ENCODE peak calls at places on chromosomes 12 and 14, in four cellular contexts. One of them, this sample, is unnamed. For H3K4me1, the result is how much of the 10 kb centered on the place peaks cover.

GRCh38 chr12:124190301-124191023 is 104.4 kb upstream of the RFLNA start:
- DNase-seq in mesendoderm: no peak
- DNase-seq in left ventricle myocardium inferior: no peak
- DNase-seq in A549: no peak
- DNase-seq in this sample: no peak

GRCh38 chr14:60645191-60645590 is 4.1 kb downstream of the SIX1 start:
- DNase-seq in mesendoderm: no peak
- DNase-seq in left ventricle myocardium inferior: no peak
- DNase-seq in A549: no peak
- DNase-seq in this sample: no peak

GRCh38 chr14:75406102-75406501 is 21.7 kb upstream of the JDP2 start:
- DNase-seq in mesendoderm: no peak
- DNase-seq in left ventricle myocardium inferior: no peak
- DNase-seq in A549: no peak
- DNase-seq in this sample: no peak

GRCh38 chr14:56751471-56751870 is 58.8 kb downstream of the OTX2 start:
- DNase-seq in mesendoderm: peak
- DNase-seq in left ventricle myocardium inferior: no peak
- DNase-seq in A549: peak
- DNase-seq in this sample: no peak

GRCh38 chr14:28101992-28102391 is 664.6 kb upstream of the FOXG1 start:
- DNase-seq in mesendoderm: no peak
- DNase-seq in left ventricle myocardium inferior: no peak
- DNase-seq in A549: no peak
- DNase-seq in this sample: no peak

GRCh38 chr12:3972576-3972975 is 99.4 kb upstream of the PARP11 start:
- DNase-seq in mesendoderm: no peak
- DNase-seq in left ventricle myocardium inferior: no peak
- DNase-seq in A549: no peak
- DNase-seq in this sample: no peak

GRCh38 chr12:56020437-56021189 is at the start of gene IKZF4:
- DNase-seq in mesendoderm: peak
- DNase-seq in left ventricle myocardium inferior: no peak
- DNase-seq in A549: no peak
- DNase-seq in this sample: no peak

GRCh38 chr12:46150735-46151134 is 118.1 kb downstream of the SLC38A1 start:
- DNase-seq in mesendoderm: peak
- DNase-seq in left ventricle myocardium inferior: no peak
- DNase-seq in A549: no peak
- DNase-seq in this sample: no peak

GRCh38 chr14:60095781-60096450 is 4.2 kb downstream of the PCNX4 start:
- DNase-seq in mesendoderm: no peak
- DNase-seq in left ventricle myocardium inferior: no peak
- DNase-seq in A549: no peak
- DNase-seq in this sample: no peak

GRCh38 chr12:91732086-91732485 is 413.6 kb downstream of the BTG1 start:
- DNase-seq in mesendoderm: no peak
- DNase-seq in left ventricle myocardium inferior: no peak
- DNase-seq in A549: no peak
- DNase-seq in this sample: no peak

GRCh38 chr12:78060186-78060585 is 229.5 kb downstream of the NAV3 start:
- DNase-seq in mesendoderm: no peak
- DNase-seq in left ventricle myocardium inferior: no peak
- DNase-seq in A549: no peak
- DNase-seq in this sample: no peak

GRCh38 chr14:77638738-77639137 is 22.3 kb upstream of the SPTLC2 start:
- DNase-seq in mesendoderm: no peak
- DNase-seq in left ventricle myocardium inferior: no peak
- DNase-seq in A549: no peak
- DNase-seq in this sample: no peak

GRCh38 chr14:39841088-39841487 is 408.9 kb upstream of the FBXO33 start:
- DNase-seq in mesendoderm: no peak
- DNase-seq in left ventricle myocardium inferior: no peak
- DNase-seq in A549: no peak
- DNase-seq in this sample: no peak

GRCh38 chr14:78512021-78512420 is 341.8 kb downstream of the NRXN3 start:
- DNase-seq in mesendoderm: no peak
- DNase-seq in left ventricle myocardium inferior: no peak
- DNase-seq in A549: no peak
- DNase-seq in this sample: no peak

GRCh38 chr12:42669471-42669997 is 80.0 kb upstream of the PRICKLE1 start:
- DNase-seq in mesendoderm: peak
- DNase-seq in left ventricle myocardium inferior: no peak
- DNase-seq in A549: no peak
- DNase-seq in this sample: no peak

GRCh38 chr12:71945883-71946282 is 7.2 kb downstream of the TPH2 start:
- DNase-seq in mesendoderm: no peak
- DNase-seq in left ventricle myocardium inferior: no peak
- DNase-seq in A549: no peak
- DNase-seq in this sample: no peak
- H3K4me1 ChIP-seq in mesendoderm: under half
- H3K4me1 ChIP-seq in left ventricle myocardium inferior: under half
- H3K4me1 ChIP-seq in A549: under half
- H3K4me1 ChIP-seq in this sample: under half

DNA sequence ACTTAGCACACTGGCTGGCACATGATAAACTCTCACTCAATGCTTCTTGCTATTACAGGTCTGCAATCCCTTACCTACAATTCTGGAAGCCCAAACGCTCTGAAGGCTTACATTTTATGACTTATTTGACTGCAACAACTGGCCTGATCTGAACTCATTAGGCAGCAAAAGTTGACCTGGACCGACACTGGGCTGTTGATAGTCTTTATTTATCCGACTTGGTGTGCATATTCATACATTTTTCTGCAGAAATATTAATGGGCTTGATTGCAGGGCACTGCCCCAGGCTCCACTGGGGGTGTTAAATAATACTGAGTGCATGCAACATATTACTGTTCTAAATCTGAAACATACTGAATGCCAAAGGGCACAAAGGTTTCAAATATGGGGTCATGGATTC is 1076.7 kb downstream of the BCL11B start:
- DNase-seq in mesendoderm: no peak
- DNase-seq in left ventricle myocardium inferior: no peak
- DNase-seq in A549: no peak
- DNase-seq in this sample: no peak
- H3K4me1 ChIP-seq in mesendoderm: under half
- H3K4me1 ChIP-seq in left ventricle myocardium inferior: under half
- H3K4me1 ChIP-seq in A549: under half
- H3K4me1 ChIP-seq in this sample: under half

DNA sequence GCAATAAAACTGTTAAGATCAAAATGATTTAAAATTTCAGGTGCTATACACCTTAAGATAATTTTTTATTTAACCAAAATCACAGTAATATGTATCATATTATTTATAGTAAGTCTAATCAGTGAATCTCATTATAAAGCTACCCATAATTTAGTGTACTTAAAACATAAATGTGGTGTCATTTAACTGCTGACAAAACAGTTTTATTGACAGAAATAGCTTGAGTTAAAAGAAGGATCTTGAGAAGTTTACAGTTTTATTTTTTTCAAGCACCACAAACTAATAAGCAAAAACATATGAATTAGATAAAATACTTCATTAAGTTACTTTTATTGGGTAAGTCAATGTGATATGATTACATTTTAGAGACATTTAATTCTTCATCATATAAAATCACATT is 400.4 kb downstream of the PRKD1 start:
- DNase-seq in mesendoderm: no peak
- DNase-seq in left ventricle myocardium inferior: no peak
- DNase-seq in A549: no peak
- DNase-seq in this sample: no peak
- H3K4me1 ChIP-seq in mesendoderm: under half
- H3K4me1 ChIP-seq in left ventricle myocardium inferior: under half
- H3K4me1 ChIP-seq in A549: under half
- H3K4me1 ChIP-seq in this sample: under half

DNA sequence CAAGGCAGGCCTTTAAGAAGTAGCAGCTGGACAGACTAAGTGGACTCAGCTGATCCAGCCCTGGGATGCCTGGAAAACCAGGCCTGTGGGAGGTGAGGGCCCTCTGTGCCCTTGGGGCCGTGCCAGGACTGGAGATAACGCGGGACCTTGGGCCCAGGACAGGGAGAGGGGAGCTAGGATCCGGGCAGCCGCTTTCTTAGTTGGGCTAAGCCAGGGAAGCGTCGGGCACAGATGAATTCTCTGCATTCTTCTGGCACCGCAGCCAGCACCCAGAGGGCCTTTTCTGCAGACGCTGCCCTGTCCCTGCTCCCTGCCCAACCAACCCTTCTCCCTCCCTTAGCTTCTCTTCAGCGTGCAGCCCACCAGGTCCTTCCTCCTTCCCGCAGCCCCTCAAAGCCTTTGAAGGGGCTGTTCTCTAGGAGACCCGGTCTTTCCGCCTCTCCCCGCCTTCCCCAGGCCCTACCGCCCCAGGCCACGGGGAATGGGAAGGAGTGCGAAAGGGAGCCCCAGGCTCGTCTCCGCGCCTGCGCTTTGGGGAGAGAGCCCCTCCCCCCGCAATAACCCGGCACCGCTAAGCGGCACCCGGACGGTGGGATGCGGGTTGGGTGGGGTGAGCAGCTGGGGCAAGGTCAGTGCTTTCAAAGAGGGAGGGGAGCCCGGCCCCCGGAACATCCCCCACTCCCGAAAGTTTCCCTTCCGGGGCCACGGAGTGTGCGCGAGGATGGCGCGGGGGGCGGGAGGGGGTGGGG is 688 bp downstream of the NCKAP5L start:
- DNase-seq in mesendoderm: peak
- DNase-seq in left ventricle myocardium inferior: peak
- DNase-seq in A549: peak
- DNase-seq in this sample: peak
- H3K4me1 ChIP-seq in mesendoderm: under half
- H3K4me1 ChIP-seq in left ventricle myocardium inferior: half or more
- H3K4me1 ChIP-seq in A549: under half
- H3K4me1 ChIP-seq in this sample: under half

DNA sequence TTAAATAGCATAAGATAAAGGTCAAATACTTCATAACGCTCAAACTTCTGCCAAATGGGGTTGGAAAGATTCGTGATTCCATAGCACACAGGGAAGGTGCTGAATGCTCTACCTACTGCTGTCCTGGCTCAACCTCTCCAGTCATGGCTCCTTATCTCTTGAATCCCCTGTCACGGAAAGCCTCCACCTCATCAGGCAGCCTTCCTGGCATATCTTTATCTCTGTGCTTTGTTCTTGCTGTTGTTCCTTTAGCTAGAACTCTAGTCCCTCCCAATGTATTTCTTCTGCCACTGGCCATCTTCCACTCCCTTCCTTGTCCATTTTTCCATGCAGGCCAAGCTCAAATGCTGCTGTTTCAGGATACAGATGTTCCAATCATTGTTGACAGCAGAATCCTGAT is 26.9 kb upstream of the TUNAR start:
- DNase-seq in mesendoderm: peak
- DNase-seq in left ventricle myocardium inferior: no peak
- DNase-seq in A549: no peak
- DNase-seq in this sample: no peak
- H3K4me1 ChIP-seq in mesendoderm: under half
- H3K4me1 ChIP-seq in left ventricle myocardium inferior: under half
- H3K4me1 ChIP-seq in A549: under half
- H3K4me1 ChIP-seq in this sample: under half

DNA sequence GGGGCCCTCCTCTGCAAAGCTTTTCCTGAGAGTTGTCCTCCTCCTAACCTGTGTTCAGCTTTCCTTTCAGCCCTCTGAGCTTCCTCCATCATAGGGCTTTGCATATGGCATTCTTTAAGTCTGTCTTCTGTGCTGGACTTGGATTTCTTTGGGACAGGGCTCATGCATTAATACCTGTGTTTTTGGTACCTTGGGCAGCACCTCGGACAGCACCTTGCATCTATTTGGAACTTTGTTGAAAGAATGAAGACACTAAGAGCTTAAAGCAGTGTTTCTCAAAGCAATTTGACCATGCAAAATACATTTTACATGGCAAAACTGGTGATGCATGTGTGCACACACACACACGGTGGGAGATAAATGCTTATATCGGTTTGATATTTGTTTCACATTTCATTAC is 115.0 kb upstream of the SRRM4 start:
- DNase-seq in mesendoderm: peak
- DNase-seq in left ventricle myocardium inferior: no peak
- DNase-seq in A549: no peak
- DNase-seq in this sample: no peak
- H3K4me1 ChIP-seq in mesendoderm: under half
- H3K4me1 ChIP-seq in left ventricle myocardium inferior: under half
- H3K4me1 ChIP-seq in A549: under half
- H3K4me1 ChIP-seq in this sample: under half

GRCh38 chr12:57235012-57235727 is 5.7 kb downstream of the SHMT2 start:
- DNase-seq in mesendoderm: peak
- DNase-seq in left ventricle myocardium inferior: peak
- DNase-seq in A549: no peak
- DNase-seq in this sample: peak
- H3K4me1 ChIP-seq in mesendoderm: under half
- H3K4me1 ChIP-seq in left ventricle myocardium inferior: half or more
- H3K4me1 ChIP-seq in A549: under half
- H3K4me1 ChIP-seq in this sample: under half

DNA sequence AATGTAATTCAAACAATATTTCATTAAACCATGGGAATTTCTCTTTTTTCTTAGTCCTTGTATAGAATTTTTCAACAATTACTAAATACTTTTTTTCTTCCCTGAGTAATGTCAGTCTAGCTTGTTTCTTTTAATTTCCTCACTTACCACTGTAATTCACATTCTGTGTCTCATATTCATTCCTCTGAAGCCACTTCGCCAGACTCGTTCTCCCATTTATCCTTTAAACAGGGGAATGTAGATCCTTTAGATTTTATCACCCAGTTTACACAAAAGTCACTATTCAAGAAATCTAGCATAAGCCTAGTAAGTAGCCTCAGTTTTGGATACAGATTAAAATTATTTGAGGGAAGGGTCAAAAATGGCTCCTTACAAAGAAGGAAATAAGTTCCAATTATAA is 6.8 kb downstream of the USP15 start:
- DNase-seq in mesendoderm: no peak
- DNase-seq in left ventricle myocardium inferior: no peak
- DNase-seq in A549: no peak
- DNase-seq in this sample: no peak
- H3K4me1 ChIP-seq in mesendoderm: under half
- H3K4me1 ChIP-seq in left ventricle myocardium inferior: half or more
- H3K4me1 ChIP-seq in A549: under half
- H3K4me1 ChIP-seq in this sample: under half

DNA sequence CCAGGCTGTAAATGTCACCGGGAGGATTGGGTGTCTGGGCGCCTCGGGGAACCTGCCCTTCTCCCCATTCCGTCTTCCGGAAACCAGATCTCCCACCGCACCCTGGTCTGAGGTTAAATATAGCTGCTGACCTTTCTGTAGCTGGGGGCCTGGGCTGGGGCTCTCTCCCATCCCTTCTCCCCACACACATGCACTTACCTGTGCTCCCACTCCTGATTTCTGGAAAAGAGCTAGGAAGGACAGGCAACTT is 1.3 kb downstream of the GAPDH start:
- DNase-seq in mesendoderm: no peak
- DNase-seq in left ventricle myocardium inferior: no peak
- DNase-seq in A549: no peak
- DNase-seq in this sample: no peak
- H3K4me1 ChIP-seq in mesendoderm: under half
- H3K4me1 ChIP-seq in left ventricle myocardium inferior: half or more
- H3K4me1 ChIP-seq in A549: half or more
- H3K4me1 ChIP-seq in this sample: half or more

This sample was measured in mucosa of descending colon.